ENCODE peak calls at places on chromosome 1, in four cellular contexts. K is K562, D is HCT116, I is HepG2. B is an unnamed sample.

GRCh38 chr1:151612506-151613274 is 840 bp downstream of the SNX27 start:
- DNase-seq in K (peak), I (no peak), D (no peak), B (no peak)

GRCh38 chr1:47696404-47696910 is 258.6 kb downstream of the FOXD2 start:
- DNase-seq in K (no peak), I (no peak), D (no peak), B (no peak)

GRCh38 chr1:29269356-29269755 is 33.0 kb downstream of the PTPRU start:
- DNase-seq in I (no peak), D (no peak), K (no peak), B (no peak)

GRCh38 chr1:151132676-151133338 is 13.6 kb downstream of the SEMA6C start:
- DNase-seq in K (peak), D (no peak), I (no peak), B (no peak)

GRCh38 chr1:17185485-17185860 is 19.5 kb upstream of the PADI1 start:
- DNase-seq in D (no peak), K (no peak), I (no peak), B (no peak)

GRCh38 chr1:30680879-30681278 is 42.5 kb downstream of the MATN1 start:
- DNase-seq in I (no peak), D (no peak), K (no peak), B (no peak)

GRCh38 chr1:203367051-203367450 is 16.1 kb upstream of the FMOD start:
- DNase-seq in D (no peak), K (no peak), I (no peak), B (no peak)

GRCh38 chr1:99180343-99180808 is 83.9 kb upstream of the PLPPR4 start:
- DNase-seq in I (peak), K (peak), D (peak), B (peak)

GRCh38 chr1:212234431-212235298 is 50.5 kb upstream of the PPP2R5A start:
- DNase-seq in K (peak), I (peak), D (peak), B (peak)

GRCh38 chr1:154419620-154420020 is 14.5 kb downstream of the IL6R start:
- DNase-seq in K (no peak), D (no peak), I (peak), B (no peak)

GRCh38 chr1:55699151-55699695 is 484.1 kb upstream of the USP24 start:
- DNase-seq in D (no peak), I (no peak), K (no peak), B (no peak)

GRCh38 chr1:62325696-62326095 is 6.5 kb upstream of the KANK4 start:
- DNase-seq in K (no peak), I (peak), D (no peak), B (no peak)

GRCh38 chr1:43711524-43712386 is 4.4 kb downstream of the ST3GAL3 start:
- DNase-seq in K (no peak), I (no peak), D (no peak), B (no peak)

GRCh38 chr1:214044438-214045214 is 56.9 kb downstream of the PROX1 start:
- DNase-seq in I (peak), D (no peak), K (no peak), B (no peak)

GRCh38 chr1:22607154-22607553 is 29.3 kb upstream of the C1QA start:
- DNase-seq in K (peak), I (no peak), D (no peak), B (no peak)

GRCh38 chr1:206923009-206923960 is 1.5 kb upstream of the FCMR start:
- DNase-seq in D (no peak), I (no peak), K (no peak), B (no peak)

GRCh38 chr1:28506907-28507246 is 1.0 kb downstream of the RCC1 start:
- DNase-seq in K (no peak), I (no peak), D (no peak), B (no peak)

GRCh38 chr1:36149973-36150295 is 648 bp upstream of the TRAPPC3 start:
- DNase-seq in I (no peak), K (no peak), D (no peak), B (no peak)

GRCh38 chr1:212595787-212596714 is 12.5 kb upstream of the ATF3 start:
- DNase-seq in D (peak), K (peak), I (peak), B (peak)

GRCh38 chr1:230125633-230126528 is 58.8 kb downstream of the GALNT2 start:
- DNase-seq in D (no peak), I (no peak), K (no peak), B (no peak)

GRCh38 chr1:36411674-36412648 is 14.3 kb upstream of the LSM10 start:
- DNase-seq in K (peak), I (peak), D (no peak), B (no peak)

GRCh38 chr1:50420283-50420682 is 3.0 kb downstream of the DMRTA2 start:
- DNase-seq in D (no peak), K (no peak), I (no peak), B (no peak)

GRCh38 chr1:43913666-43914325 is 19.8 kb upstream of the ARTN start:
- DNase-seq in K (no peak), I (no peak), D (no peak), B (no peak)

GRCh38 chr1:210586785-210587184 is 258.1 kb downstream of the HHAT start:
- DNase-seq in K (no peak), I (no peak), D (no peak), B (no peak)

GRCh38 chr1:210901981-210902770 is 231.8 kb downstream of the KCNH1 start:
- DNase-seq in D (no peak), I (no peak), K (no peak), B (no peak)

GRCh38 chr1:231866392-231867331 is 240.1 kb downstream of the DISC1 start:
- DNase-seq in I (peak), D (peak), K (peak), B (peak)

GRCh38 chr1:180080439-180080838 is 74.2 kb upstream of the QSOX1 start:
- DNase-seq in K (peak), I (no peak), D (peak), B (peak)

DNA sequence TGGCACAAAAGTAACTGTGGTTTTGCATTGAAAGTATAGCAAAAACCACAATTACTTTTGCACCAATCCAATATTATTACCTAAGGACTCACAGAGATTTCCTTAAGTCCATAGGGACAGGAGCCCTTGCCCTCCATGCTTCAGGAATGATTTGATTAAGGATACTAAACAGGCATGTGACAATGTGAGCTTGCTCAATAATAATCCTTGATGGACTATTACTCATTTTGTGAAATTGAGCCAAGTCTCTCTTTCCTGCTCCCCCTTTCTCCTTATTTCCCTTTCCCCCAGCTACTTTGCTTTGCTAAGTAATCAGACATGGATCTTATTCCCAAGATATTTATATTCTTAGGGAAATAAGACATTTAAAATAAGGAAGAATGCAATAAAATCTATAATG is 21.6 kb upstream of the RGL1 start:
- DNase-seq in D (no peak), I (no peak), K (no peak), B (no peak)
- TF ChIP-seq TCF7L2 in D (no peak), I (no peak), K (no peak), B (no peak)

GRCh38 chr1:74513901-74514300 is 1.5 kb upstream of the LRRC53 start:
- DNase-seq in K (no peak), D (no peak), I (no peak), B (no peak)
- H3K27ac ChIP-seq in K (no peak), D (no peak), I (no peak), B (no peak)

DNA sequence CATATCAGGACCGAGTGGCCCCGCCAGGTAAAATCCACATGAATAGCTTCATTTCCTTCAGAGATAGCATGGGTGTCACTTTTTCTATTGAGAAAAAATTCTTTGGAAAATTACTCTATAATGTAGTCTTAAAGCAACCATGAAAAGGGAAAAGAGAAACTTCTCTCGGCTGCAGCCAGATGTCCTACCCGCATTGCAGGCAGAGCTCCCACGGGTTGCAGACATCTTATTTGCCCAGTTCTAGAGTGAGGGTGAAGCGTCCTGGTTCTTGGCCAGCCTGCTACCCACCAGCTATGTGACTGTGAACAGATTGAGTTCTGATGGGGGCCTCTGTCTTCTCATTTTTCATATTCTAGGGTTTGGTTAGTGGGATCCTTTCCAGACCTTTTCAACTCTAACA is 5.0 kb downstream of the ATP1B1 start:
- DNase-seq in D (no peak), I (no peak), K (no peak), B (no peak)
- TF ChIP-seq CTCF in D (no peak), I (no peak), K (no peak), B (no peak)

GRCh38 chr1:19680644-19681043 is 16.0 kb downstream of the HTR6 start:
- DNase-seq in I (no peak), K (no peak), D (no peak), B (no peak)

GRCh38 chr1:19684677-19685076 is 20.0 kb downstream of the HTR6 start:
- DNase-seq in D (no peak), K (no peak), I (no peak), B (no peak)

GRCh38 chr1:19683351-19683750 is 18.7 kb downstream of the HTR6 start:
- DNase-seq in K (no peak), I (no peak), D (no peak), B (no peak)

GRCh38 chr1:19682901-19683300 is 18.2 kb downstream of the HTR6 start:
- DNase-seq in I (no peak), K (no peak), D (no peak), B (no peak)

GRCh38 chr1:19682257-19682656 is 17.6 kb downstream of the HTR6 start:
- DNase-seq in D (no peak), K (no peak), I (no peak), B (no peak)
- TF ChIP-seq TCF7L2 in D (no peak), K (no peak), I (no peak), B (no peak)

GRCh38 chr1:158024737-158025136 is 31.3 kb downstream of the KIRREL1 start:
- DNase-seq in I (no peak), D (no peak), K (no peak), B (no peak)
- H3K27ac ChIP-seq in I (no peak), D (no peak), K (no peak), B (peak)

DNA sequence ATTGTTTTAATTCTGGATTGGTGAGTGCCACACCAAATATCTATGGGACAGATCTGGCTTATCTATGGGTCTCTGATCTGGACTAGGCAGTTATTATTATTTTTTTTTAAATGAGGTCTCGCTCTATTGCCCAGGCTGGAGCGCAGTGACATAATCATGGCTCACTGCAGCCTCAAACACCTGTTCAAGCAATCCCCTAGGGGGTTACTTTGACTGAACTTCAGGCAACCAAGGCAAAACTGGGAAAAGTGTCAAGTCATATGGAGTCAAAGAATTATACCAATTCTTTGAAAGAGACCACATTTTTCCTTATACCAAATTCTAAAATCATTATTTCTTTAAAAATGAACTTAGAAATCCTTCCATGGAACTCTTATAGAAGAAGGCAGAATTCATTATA is 129.1 kb upstream of the HOOK1 start:
- DNase-seq in I (no peak), K (no peak), D (no peak), B (no peak)
- TF ChIP-seq CTCF in I (no peak), K (no peak), D (no peak), B (no peak)

DNA sequence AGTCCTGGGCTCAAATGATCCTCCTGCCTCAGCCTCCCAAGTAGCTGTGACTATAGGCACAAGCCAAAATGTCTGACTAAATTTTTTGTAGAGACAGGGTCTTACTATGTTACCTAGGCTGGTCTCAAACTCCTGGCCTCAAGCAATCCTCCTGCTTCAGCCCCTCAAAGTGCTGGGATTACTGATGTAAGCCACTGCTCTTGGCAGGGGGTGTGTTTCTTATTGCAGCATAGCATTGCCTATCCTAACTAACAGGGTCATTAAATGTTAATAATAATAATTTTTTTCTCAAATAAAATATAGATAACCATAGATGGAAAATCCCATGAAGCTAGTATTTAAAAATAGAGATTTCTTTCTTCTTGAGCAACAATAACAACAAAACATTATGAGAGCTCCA is 52.4 kb downstream of the EXO1 start:
- DNase-seq in I (no peak), D (no peak), K (no peak), B (no peak)
- TF ChIP-seq TCF7L2 in I (no peak), D (no peak), K (no peak), B (no peak)

B was measured in Panc1.